ENCODE peak calls at places on chromosomes 13 and 19, in six cellular contexts. One of them, this sample, is unnamed.

GRCh38 chr13:47085346-47085745 is 188.5 kb upstream of the HTR2A start:
- DNase-seq in activated B cell treated with CpG ODN at 0.5 μM for 24 hours: no peak
- DNase-seq in HTR-8/SVneo: no peak
- DNase-seq in mesendoderm: no peak
- DNase-seq in T-helper 17 cell: no peak
- DNase-seq in thyroid gland: no peak
- DNase-seq in this sample: no peak

GRCh38 chr13:78022164-78022877 is 103.7 kb upstream of the EDNRB start:
- DNase-seq in mesendoderm: peak; percentile 54
- DNase-seq in activated B cell treated with CpG ODN at 0.5 μM for 24 hours: peak; percentile 20
- DNase-seq in HTR-8/SVneo: peak; percentile 1
- DNase-seq in T-helper 17 cell: no peak
- DNase-seq in thyroid gland: peak; percentile 3
- DNase-seq in this sample: peak; percentile 44

GRCh38 chr13:101258071-101258470 is 158.2 kb downstream of the NALCN start:
- DNase-seq in T-helper 17 cell: no peak
- DNase-seq in HTR-8/SVneo: peak; percentile 21
- DNase-seq in mesendoderm: peak; percentile 86
- DNase-seq in thyroid gland: no peak
- DNase-seq in activated B cell treated with CpG ODN at 0.5 μM for 24 hours: no peak
- DNase-seq in this sample: peak; percentile 69

GRCh38 chr19:38470788-38471480 is 37.4 kb downstream of the RYR1 start:
- DNase-seq in mesendoderm: peak; percentile 85
- DNase-seq in thyroid gland: no peak
- DNase-seq in HTR-8/SVneo: no peak
- DNase-seq in activated B cell treated with CpG ODN at 0.5 μM for 24 hours: no peak
- DNase-seq in T-helper 17 cell: no peak
- DNase-seq in this sample: no peak

GRCh38 chr19:43763473-43763939 is 8.7 kb upstream of the SMG9 start:
- DNase-seq in T-helper 17 cell: no peak
- DNase-seq in HTR-8/SVneo: no peak
- DNase-seq in mesendoderm: no peak
- DNase-seq in activated B cell treated with CpG ODN at 0.5 μM for 24 hours: no peak
- DNase-seq in thyroid gland: no peak
- DNase-seq in this sample: peak; percentile 58

GRCh38 chr19:46471116-46471733 is at the start of gene PNMA8A:
- DNase-seq in mesendoderm: peak; percentile 91
- DNase-seq in activated B cell treated with CpG ODN at 0.5 μM for 24 hours: no peak
- DNase-seq in HTR-8/SVneo: no peak
- DNase-seq in thyroid gland: peak; percentile 89
- DNase-seq in T-helper 17 cell: no peak
- DNase-seq in this sample: peak; percentile 38

GRCh38 chr13:113846639-113847318 is 17.1 kb downstream of the GAS6 start:
- DNase-seq in activated B cell treated with CpG ODN at 0.5 μM for 24 hours: no peak
- DNase-seq in T-helper 17 cell: no peak
- DNase-seq in HTR-8/SVneo: no peak
- DNase-seq in mesendoderm: no peak
- DNase-seq in thyroid gland: peak; percentile 61
- DNase-seq in this sample: no peak

GRCh38 chr19:43439183-43440063 is 24.7 kb downstream of the TEX101 start:
- DNase-seq in mesendoderm: no peak
- DNase-seq in HTR-8/SVneo: peak; percentile 44
- DNase-seq in activated B cell treated with CpG ODN at 0.5 μM for 24 hours: no peak
- DNase-seq in T-helper 17 cell: peak; percentile 39
- DNase-seq in thyroid gland: no peak
- DNase-seq in this sample: no peak

GRCh38 chr19:1830568-1830967 is 17.7 kb downstream of the REXO1 start:
- DNase-seq in mesendoderm: no peak
- DNase-seq in HTR-8/SVneo: no peak
- DNase-seq in activated B cell treated with CpG ODN at 0.5 μM for 24 hours: no peak
- DNase-seq in T-helper 17 cell: no peak
- DNase-seq in thyroid gland: no peak
- DNase-seq in this sample: no peak

GRCh38 chr13:98912846-98913245 is 65.0 kb downstream of the DOCK9 start:
- DNase-seq in HTR-8/SVneo: no peak
- DNase-seq in thyroid gland: no peak
- DNase-seq in activated B cell treated with CpG ODN at 0.5 μM for 24 hours: no peak
- DNase-seq in T-helper 17 cell: no peak
- DNase-seq in mesendoderm: no peak
- DNase-seq in this sample: no peak

GRCh38 chr13:29816715-29817114 is 33.7 kb downstream of the UBL3 start:
- DNase-seq in thyroid gland: no peak
- DNase-seq in HTR-8/SVneo: no peak
- DNase-seq in T-helper 17 cell: no peak
- DNase-seq in mesendoderm: no peak
- DNase-seq in activated B cell treated with CpG ODN at 0.5 μM for 24 hours: no peak
- DNase-seq in this sample: no peak

GRCh38 chr19:54207908-54208783 is 7.5 kb downstream of the RPS9 start:
- DNase-seq in T-helper 17 cell: no peak
- DNase-seq in thyroid gland: peak; percentile 24
- DNase-seq in activated B cell treated with CpG ODN at 0.5 μM for 24 hours: no peak
- DNase-seq in HTR-8/SVneo: no peak
- DNase-seq in mesendoderm: peak; percentile 42
- DNase-seq in this sample: peak; percentile 74

GRCh38 chr13:23427342-23428182 is 5.9 kb downstream of the SACS start:
- DNase-seq in T-helper 17 cell: no peak
- DNase-seq in mesendoderm: no peak
- DNase-seq in HTR-8/SVneo: peak; percentile 37
- DNase-seq in thyroid gland: no peak
- DNase-seq in activated B cell treated with CpG ODN at 0.5 μM for 24 hours: no peak
- DNase-seq in this sample: no peak

GRCh38 chr13:101399365-101399764 is 16.9 kb downstream of the NALCN start:
- DNase-seq in mesendoderm: no peak
- DNase-seq in HTR-8/SVneo: no peak
- DNase-seq in thyroid gland: no peak
- DNase-seq in activated B cell treated with CpG ODN at 0.5 μM for 24 hours: no peak
- DNase-seq in T-helper 17 cell: no peak
- DNase-seq in this sample: no peak

GRCh38 chr13:22964245-22964966 is 216.4 kb upstream of the SGCG start:
- DNase-seq in activated B cell treated with CpG ODN at 0.5 μM for 24 hours: no peak
- DNase-seq in HTR-8/SVneo: no peak
- DNase-seq in thyroid gland: no peak
- DNase-seq in T-helper 17 cell: no peak
- DNase-seq in mesendoderm: no peak
- DNase-seq in this sample: no peak

GRCh38 chr19:19338082-19338481 is 17.5 kb downstream of the MAU2 start:
- DNase-seq in thyroid gland: no peak
- DNase-seq in HTR-8/SVneo: no peak
- DNase-seq in T-helper 17 cell: no peak
- DNase-seq in activated B cell treated with CpG ODN at 0.5 μM for 24 hours: no peak
- DNase-seq in mesendoderm: no peak
- DNase-seq in this sample: no peak

GRCh38 chr13:72194531-72194930 is 327.5 kb upstream of the DACH1 start:
- DNase-seq in activated B cell treated with CpG ODN at 0.5 μM for 24 hours: no peak
- DNase-seq in mesendoderm: no peak
- DNase-seq in T-helper 17 cell: no peak
- DNase-seq in HTR-8/SVneo: no peak
- DNase-seq in thyroid gland: peak; percentile 10
- DNase-seq in this sample: no peak

GRCh38 chr13:110453767-110454166 is 107.8 kb downstream of the RAB20 start:
- DNase-seq in T-helper 17 cell: no peak
- DNase-seq in HTR-8/SVneo: no peak
- DNase-seq in thyroid gland: no peak
- DNase-seq in activated B cell treated with CpG ODN at 0.5 μM for 24 hours: no peak
- DNase-seq in mesendoderm: no peak
- DNase-seq in this sample: no peak

GRCh38 chr13:86425127-86425526 is 625.9 kb upstream of the SLITRK6 start:
- DNase-seq in mesendoderm: peak; percentile 22
- DNase-seq in T-helper 17 cell: no peak
- DNase-seq in thyroid gland: no peak
- DNase-seq in activated B cell treated with CpG ODN at 0.5 μM for 24 hours: no peak
- DNase-seq in HTR-8/SVneo: no peak
- DNase-seq in this sample: no peak

GRCh38 chr19:5093297-5093858 is 124.5 kb downstream of the KDM4B start:
- DNase-seq in mesendoderm: no peak
- DNase-seq in T-helper 17 cell: no peak
- DNase-seq in HTR-8/SVneo: no peak
- DNase-seq in activated B cell treated with CpG ODN at 0.5 μM for 24 hours: no peak
- DNase-seq in thyroid gland: no peak
- DNase-seq in this sample: peak; percentile 89

GRCh38 chr13:103100795-103101194 is 34.6 kb upstream of the SLC10A2 start:
- DNase-seq in HTR-8/SVneo: peak; percentile 6
- DNase-seq in mesendoderm: peak; percentile 24
- DNase-seq in activated B cell treated with CpG ODN at 0.5 μM for 24 hours: no peak
- DNase-seq in thyroid gland: no peak
- DNase-seq in T-helper 17 cell: no peak
- DNase-seq in this sample: no peak

GRCh38 chr13:75357576-75358295 is 124.2 kb downstream of the TBC1D4 start:
- DNase-seq in activated B cell treated with CpG ODN at 0.5 μM for 24 hours: no peak
- DNase-seq in HTR-8/SVneo: peak; percentile 12
- DNase-seq in thyroid gland: peak; percentile 27
- DNase-seq in mesendoderm: peak; percentile 86
- DNase-seq in T-helper 17 cell: peak; percentile 18
- DNase-seq in this sample: peak; percentile 63

GRCh38 chr13:91369432-91369831 is 21.9 kb downstream of the MIR17HG start:
- DNase-seq in HTR-8/SVneo: no peak
- DNase-seq in T-helper 17 cell: no peak
- DNase-seq in activated B cell treated with CpG ODN at 0.5 μM for 24 hours: no peak
- DNase-seq in thyroid gland: no peak
- DNase-seq in mesendoderm: peak; percentile 70
- DNase-seq in this sample: no peak

GRCh38 chr19:2458054-2458453 is 1.3 kb upstream of the LMNB2 start:
- DNase-seq in mesendoderm: no peak
- DNase-seq in HTR-8/SVneo: no peak
- DNase-seq in thyroid gland: no peak
- DNase-seq in activated B cell treated with CpG ODN at 0.5 μM for 24 hours: no peak
- DNase-seq in T-helper 17 cell: no peak
- DNase-seq in this sample: no peak

GRCh38 chr19:31943305-31943704 is 402.1 kb upstream of the ZNF507 start:
- DNase-seq in mesendoderm: peak; percentile 23
- DNase-seq in activated B cell treated with CpG ODN at 0.5 μM for 24 hours: no peak
- DNase-seq in T-helper 17 cell: no peak
- DNase-seq in HTR-8/SVneo: no peak
- DNase-seq in thyroid gland: no peak
- DNase-seq in this sample: no peak

GRCh38 chr13:109162248-109163051 is 533.0 kb downstream of the MYO16 start:
- DNase-seq in thyroid gland: no peak
- DNase-seq in T-helper 17 cell: no peak
- DNase-seq in HTR-8/SVneo: no peak
- DNase-seq in activated B cell treated with CpG ODN at 0.5 μM for 24 hours: peak; percentile 48
- DNase-seq in mesendoderm: no peak
- DNase-seq in this sample: no peak

GRCh38 chr13:45833242-45833641 is 18.3 kb downstream of the SIAH3 start:
- DNase-seq in HTR-8/SVneo: no peak
- DNase-seq in T-helper 17 cell: no peak
- DNase-seq in mesendoderm: no peak
- DNase-seq in thyroid gland: no peak
- DNase-seq in activated B cell treated with CpG ODN at 0.5 μM for 24 hours: no peak
- DNase-seq in this sample: no peak

GRCh38 chr13:33213024-33213795 is 72.3 kb downstream of the STARD13 start:
- DNase-seq in activated B cell treated with CpG ODN at 0.5 μM for 24 hours: no peak
- DNase-seq in thyroid gland: peak; percentile 57
- DNase-seq in HTR-8/SVneo: no peak
- DNase-seq in mesendoderm: peak; percentile 45
- DNase-seq in T-helper 17 cell: no peak
- DNase-seq in this sample: no peak

GRCh38 chr19:12064266-12065099 is at the start of gene ZNF844:
- DNase-seq in HTR-8/SVneo: peak; percentile 80
- DNase-seq in thyroid gland: peak; percentile 99
- DNase-seq in mesendoderm: peak; percentile 96
- DNase-seq in T-helper 17 cell: peak; percentile 29
- DNase-seq in activated B cell treated with CpG ODN at 0.5 μM for 24 hours: peak; percentile 81
- DNase-seq in this sample: peak; percentile 92

GRCh38 chr19:10975374-10976036 is 14.7 kb downstream of the SMARCA4 start:
- DNase-seq in mesendoderm: no peak
- DNase-seq in T-helper 17 cell: no peak
- DNase-seq in HTR-8/SVneo: no peak
- DNase-seq in activated B cell treated with CpG ODN at 0.5 μM for 24 hours: no peak
- DNase-seq in thyroid gland: peak; percentile 60
- DNase-seq in this sample: no peak

GRCh38 chr13:75537401-75538365 is at the start of gene COMMD6:
- DNase-seq in mesendoderm: peak; percentile 96
- DNase-seq in thyroid gland: peak; percentile 74
- DNase-seq in HTR-8/SVneo: peak; percentile 75
- DNase-seq in T-helper 17 cell: peak; percentile 55
- DNase-seq in activated B cell treated with CpG ODN at 0.5 μM for 24 hours: peak; percentile 68
- DNase-seq in this sample: peak; percentile 95

GRCh38 chr13:76696370-76696769 is 189.8 kb downstream of the KCTD12 start:
- DNase-seq in mesendoderm: peak; percentile 16
- DNase-seq in T-helper 17 cell: no peak
- DNase-seq in activated B cell treated with CpG ODN at 0.5 μM for 24 hours: no peak
- DNase-seq in thyroid gland: no peak
- DNase-seq in HTR-8/SVneo: no peak
- DNase-seq in this sample: peak; percentile 28

GRCh38 chr19:19321143-19321577 is 531 bp downstream of the MAU2 start:
- DNase-seq in T-helper 17 cell: no peak
- DNase-seq in mesendoderm: peak; percentile 85
- DNase-seq in thyroid gland: no peak
- DNase-seq in HTR-8/SVneo: peak; percentile 43
- DNase-seq in activated B cell treated with CpG ODN at 0.5 μM for 24 hours: no peak
- DNase-seq in this sample: peak; percentile 10

GRCh38 chr19:4910594-4911273 is 1.4 kb downstream of the UHRF1 start:
- DNase-seq in thyroid gland: no peak
- DNase-seq in T-helper 17 cell: no peak
- DNase-seq in activated B cell treated with CpG ODN at 0.5 μM for 24 hours: no peak
- DNase-seq in HTR-8/SVneo: no peak
- DNase-seq in mesendoderm: peak; percentile 22
- DNase-seq in this sample: no peak

This sample was measured in trophoblast cell.